ENCODE peak calls at places on chromosome 7, in eight cellular contexts. F is heart left ventricle, B is hippocampal formation, Z is posterior vena cava, D is foreskin fibroblast, C is MM.1S, K is pons, H is anterior cingulate cortex. Q is an unnamed sample.

GRCh38 chr7:73899731-73900142 is 38.8 kb downstream of the TMEM270 start:
- DNase-seq in Z (peak; percentile 95), B (no peak), D (peak; percentile 93), F (peak; percentile 25), K (no peak), C (no peak), H (no peak), Q (no peak)

GRCh38 chr7:140631602-140632001 is 9.0 kb downstream of the DENND2A start:
- DNase-seq in F (peak; percentile 47), K (no peak), Z (no peak), H (no peak), D (no peak), B (no peak), C (no peak), Q (no peak)

GRCh38 chr7:22387583-22387982 is 30.6 kb upstream of the RAPGEF5 start:
- DNase-seq in C (no peak), F (peak; percentile 30), Z (peak; percentile 83), B (peak; percentile 40), K (no peak), D (peak; percentile 25), H (peak; percentile 15), Q (no peak)

GRCh38 chr7:2567663-2568238 is 9.0 kb downstream of the IQCE start:
- DNase-seq in F (peak; percentile 72), K (peak; percentile 58), H (no peak), B (peak; percentile 62), D (peak; percentile 42), Z (peak; percentile 81), C (no peak), Q (peak; percentile 27)

GRCh38 chr7:142866361-142867096 is 11.7 kb downstream of the EPHB6 start:
- DNase-seq in K (no peak), H (no peak), Z (no peak), C (peak; percentile 30), F (no peak), D (peak; percentile 9), B (no peak), Q (peak; percentile 61)

GRCh38 chr7:101915000-101915399 is 97.6 kb downstream of the CUX1 start:
- DNase-seq in H (no peak), D (no peak), Z (no peak), B (no peak), K (peak; percentile 29), F (peak; percentile 82), C (no peak), Q (no peak)

GRCh38 chr7:148782757-148783456 is 84.2 kb downstream of the CUL1 start:
- DNase-seq in C (no peak), B (no peak), F (no peak), K (no peak), H (no peak), D (no peak), Z (no peak), Q (no peak)

GRCh38 chr7:356087-356486 is 66.1 kb downstream of the FOXL3 start:
- DNase-seq in F (no peak), K (no peak), H (no peak), D (no peak), C (no peak), B (no peak), Z (no peak), Q (no peak)

GRCh38 chr7:88002617-88003016 is 68.6 kb downstream of the ADAM22 start:
- DNase-seq in D (no peak), C (no peak), Z (no peak), H (no peak), F (no peak), B (no peak), K (no peak), Q (no peak)

GRCh38 chr7:151368136-151368571 is 26.5 kb downstream of the NUB1 start:
- DNase-seq in K (peak; percentile 64), D (peak; percentile 60), B (peak; percentile 48), H (no peak), C (peak; percentile 92), F (peak; percentile 87), Z (peak; percentile 94), Q (peak; percentile 84)

GRCh38 chr7:84232653-84233052 is 38.1 kb upstream of the SEMA3A start:
- DNase-seq in H (no peak), D (peak; percentile 65), C (no peak), B (no peak), Z (no peak), F (no peak), K (peak; percentile 8), Q (no peak)

GRCh38 chr7:7876419-7876818 is 92.2 kb upstream of the GLCCI1 start:
- DNase-seq in C (no peak), B (no peak), D (no peak), Z (no peak), K (no peak), F (no peak), H (no peak), Q (no peak)

GRCh38 chr7:99392659-99393362 is 15.6 kb downstream of the PDAP1 start:
- DNase-seq in B (no peak), C (peak; percentile 83), K (no peak), D (peak; percentile 58), F (peak; percentile 85), Z (peak; percentile 93), H (no peak), Q (peak; percentile 90)

GRCh38 chr7:114879554-114879953 is 42.3 kb upstream of the MDFIC start:
- DNase-seq in D (peak; percentile 51), H (no peak), C (no peak), F (no peak), Z (no peak), B (no peak), K (no peak), Q (no peak)

GRCh38 chr7:2122651-2123050 is 110.1 kb downstream of the MAD1L1 start:
- DNase-seq in B (no peak), C (no peak), K (no peak), Z (no peak), D (no peak), H (no peak), F (no peak), Q (no peak)

Q was measured in small intestine.